ENCODE peak calls at places on chromosomes 11 and 22, in four cellular contexts. V is aorta, S is SK-N-MC, P is left ventricle myocardium inferior. F is an unnamed sample.

GRCh38 chr11:96341237-96342130 is 1.5 kb downstream of the MAML2 start:
- DNase-seq in V (peak; percentile 66), S (no peak), P (peak; percentile 45), F (peak; percentile 65)

GRCh38 chr11:120180571-120181445 is 30.0 kb upstream of the OAF start:
- DNase-seq in V (no peak), S (no peak), P (no peak), F (peak; percentile 98)

GRCh38 chr11:62535802-62536201 is 10.8 kb downstream of the AHNAK start:
- DNase-seq in V (no peak), S (no peak), P (no peak), F (peak; percentile 36)

GRCh38 chr22:41508770-41509170 is 35.5 kb downstream of the POLR3H start:
- DNase-seq in V (no peak), S (no peak), P (peak; percentile 60), F (no peak)

GRCh38 chr11:62732830-62733229 is 4.5 kb downstream of the TTC9C start:
- DNase-seq in V (no peak), S (no peak), P (no peak), F (peak; percentile 68)

GRCh38 chr11:36257351-36257750 is 31.9 kb downstream of the COMMD9 start:
- DNase-seq in V (no peak), S (no peak), P (no peak), F (no peak)

GRCh38 chr11:975824-976223 is 50.2 kb downstream of the AP2A2 start:
- DNase-seq in V (no peak), S (no peak), P (no peak), F (peak; percentile 63)

GRCh38 chr11:68903631-68904457 is at the start of the genes IGHMBP2 and MRPL21:
- DNase-seq in V (peak; percentile 88), S (no peak), P (peak; percentile 88), F (peak; percentile 96)

GRCh38 chr11:28966951-28967350 is 858.8 kb downstream of the METTL15 start:
- DNase-seq in V (no peak), S (no peak), P (no peak), F (peak; percentile 23)

GRCh38 chr11:115656684-115657083 is 152.5 kb upstream of the CADM1 start:
- DNase-seq in V (no peak), S (no peak), P (no peak), F (no peak)

GRCh38 chr11:61688368-61689163 is 8.4 kb downstream of the DAGLA start:
- DNase-seq in V (peak; percentile 86), S (no peak), P (peak; percentile 80), F (peak; percentile 87)

GRCh38 chr11:1733716-1734351 is 16.6 kb downstream of the IFITM10 start:
- DNase-seq in V (no peak), S (no peak), P (no peak), F (no peak)

GRCh38 chr11:48880021-48880441 is 103.7 kb downstream of the TRIM51G start:
- DNase-seq in V (no peak), S (no peak), P (peak; percentile 7), F (no peak)

GRCh38 chr11:1139441-1140066 is 18.2 kb upstream of the MUC5AC start:
- DNase-seq in V (no peak), S (no peak), P (no peak), F (no peak)

DNA sequence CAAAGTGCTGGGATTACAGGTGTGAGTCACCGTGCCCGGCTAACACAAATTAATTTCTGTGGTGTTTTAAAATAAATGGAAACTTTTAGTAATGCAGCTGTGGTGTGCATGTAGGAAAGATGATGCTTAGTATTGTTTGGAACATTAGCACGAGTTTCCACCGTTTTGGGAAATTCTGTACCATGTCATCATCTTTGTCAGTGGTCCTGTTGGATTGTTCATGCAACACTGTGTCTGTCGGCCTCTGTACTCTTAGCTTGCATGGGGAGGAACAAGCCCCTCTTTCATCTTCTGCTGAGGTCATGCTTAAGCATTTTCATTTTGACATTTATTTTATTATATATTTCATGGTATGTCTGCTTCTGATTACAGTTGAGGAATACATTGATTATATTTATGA is 28.5 kb downstream of the CECR2 start:
- DNase-seq in V (no peak), S (no peak), P (no peak), F (no peak)
- H3K27ac ChIP-seq in V (no peak overlapping the region), S (no peak overlapping the region), P (no peak overlapping the region), F (no peak overlapping the region)

GRCh38 chr22:42533638-42533977 is 14.0 kb upstream of the RRP7A start:
- DNase-seq in V (no peak), S (no peak), P (no peak), F (no peak)
- H3K4me3 ChIP-seq in V (no peak overlapping the region), S (no peak overlapping the region), P (no peak overlapping the region), F (no peak overlapping the region)

GRCh38 chr11:130310622-130311021 is 4.1 kb downstream of the ZBTB44 start:
- DNase-seq in V (no peak), S (no peak), P (no peak), F (no peak)

GRCh38 chr11:130308925-130309324 is 5.8 kb downstream of the ZBTB44 start:
- DNase-seq in V (no peak), S (no peak), P (no peak), F (no peak)

GRCh38 chr11:130312046-130312445 is 2.7 kb downstream of the ZBTB44 start:
- DNase-seq in V (no peak), S (no peak), P (no peak), F (no peak)

GRCh38 chr11:130313383-130314183 is 1.1 kb downstream of the ZBTB44 start:
- DNase-seq in V (no peak), S (no peak), P (no peak), F (peak; percentile 40)

DNA sequence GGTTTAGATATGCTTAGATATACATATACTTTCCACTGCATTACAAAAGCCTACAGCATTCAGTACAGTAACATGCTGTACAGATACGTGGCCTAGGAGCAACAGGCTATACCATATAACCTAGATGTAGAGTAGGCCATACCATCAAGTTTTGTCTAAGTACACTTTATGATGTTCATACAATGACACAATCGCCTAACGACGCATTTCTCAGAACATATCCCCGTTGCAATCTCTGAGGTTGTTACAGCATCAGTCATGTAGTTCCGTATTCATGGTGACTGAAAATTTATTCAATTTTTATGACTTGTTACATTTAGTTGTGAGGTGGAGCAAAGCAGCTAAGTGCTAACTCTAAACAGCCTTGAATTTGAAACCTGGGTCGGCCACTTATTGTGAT is 6.7 kb downstream of the ZBTB44 start:
- DNase-seq in V (no peak), S (no peak), P (no peak), F (no peak)
- H3K9me3 ChIP-seq in V (no peaks in the 10 kb centered on the region), S (no peaks in the 10 kb centered on the region), P (peaks cover 22% of the 10 kb centered on the region), F (no peaks in the 10 kb centered on the region)

GRCh38 chr11:44766972-44767278 is 40.2 kb downstream of the TSPAN18 start:
- DNase-seq in V (no peak), S (no peak), P (no peak), F (peak; percentile 41)
- H3K27ac ChIP-seq in V (peak overlapping the region; percentile 95), S (no peak overlapping the region), P (peak overlapping the region; percentile 94), F (peak overlapping the region; percentile 53)

GRCh38 chr11:41861791-41862190 is 402.3 kb upstream of the LRRC4C start:
- DNase-seq in V (no peak), S (no peak), P (no peak), F (no peak)
- H3K4me3 ChIP-seq in V (no peak overlapping the region), S (no peak overlapping the region), P (no peak overlapping the region), F (no peak overlapping the region)

F was measured in GM23248.